ENCODE peak calls at places on chromosome 6, in ten cellular contexts. J, A, E, Y, I, V, M, B, O and U are unnamed samples.

GRCh38 chr6:13918686-13919085 is 6.1 kb upstream of the RNF182 start:
- DNase-seq in Y (no peak), V (no peak), J (no peak), O (no peak), E (no peak), A (no peak), B (no peak), M (no peak), I (no peak), U (no peak)

GRCh38 chr6:162123797-162124196 is 603.8 kb downstream of the PRKN start:
- DNase-seq in J (no peak), E (no peak), Y (peak), M (no peak), I (no peak), A (no peak), O (peak), V (peak), B (peak), U (no peak)

GRCh38 chr6:157983439-157984119 is 1.9 kb downstream of the SYNJ2 start:
- DNase-seq in E (peak), I (no peak), J (peak), O (no peak), V (no peak), A (no peak), Y (no peak), M (no peak), B (no peak), U (no peak)

GRCh38 chr6:5115168-5115567 is 30.0 kb downstream of the PPP1R3G start:
- DNase-seq in E (no peak), O (no peak), M (peak), V (no peak), I (no peak), A (no peak), Y (no peak), J (no peak), B (no peak), U (no peak)

GRCh38 chr6:165697171-165697570 is 34.1 kb upstream of the PDE10A start:
- DNase-seq in A (no peak), B (no peak), V (no peak), M (no peak), I (no peak), E (no peak), O (no peak), Y (no peak), J (no peak), U (no peak)

GRCh38 chr6:109221543-109222195 is 126.4 kb downstream of the CEP57L1 start:
- DNase-seq in A (no peak), J (no peak), E (no peak), M (no peak), I (no peak), B (no peak), O (no peak), V (no peak), Y (no peak), U (no peak)

GRCh38 chr6:14478396-14479225 is 361.0 kb downstream of the CD83 start:
- DNase-seq in O (no peak), V (no peak), J (no peak), E (no peak), M (no peak), A (no peak), I (no peak), Y (no peak), B (no peak), U (no peak)

GRCh38 chr6:3835055-3835731 is 14.0 kb upstream of the FAM50B start:
- DNase-seq in B (no peak), V (peak), A (peak), J (no peak), O (no peak), E (peak), I (no peak), M (peak), Y (no peak), U (no peak)

GRCh38 chr6:134636221-134636830 is 313.6 kb downstream of the ALDH8A1 start:
- DNase-seq in V (no peak), I (no peak), M (peak), E (no peak), Y (peak), J (no peak), A (no peak), B (no peak), O (no peak), U (peak)

GRCh38 chr6:94487371-94487770 is 1068.0 kb upstream of the EPHA7 start:
- DNase-seq in M (no peak), A (no peak), I (no peak), J (no peak), Y (no peak), B (no peak), V (no peak), E (no peak), O (no peak), U (no peak)

GRCh38 chr6:144334150-144334708 is 49.1 kb downstream of the UTRN start:
- DNase-seq in V (no peak), Y (peak), M (peak), B (no peak), I (peak), A (peak), J (no peak), O (no peak), E (no peak), U (peak)

GRCh38 chr6:135488023-135488422 is 9.5 kb downstream of the AHI1 start:
- DNase-seq in M (no peak), E (no peak), O (no peak), A (no peak), B (no peak), I (no peak), V (no peak), J (no peak), Y (no peak), U (no peak)

GRCh38 chr6:132192646-132193045 is 208.6 kb downstream of the MOXD1 start:
- DNase-seq in Y (no peak), O (no peak), J (no peak), E (no peak), B (no peak), A (no peak), M (no peak), I (no peak), V (no peak), U (no peak)

GRCh38 chr6:11197175-11197535 is 35.3 kb downstream of the NEDD9 start:
- DNase-seq in M (no peak), E (no peak), V (peak), Y (no peak), O (no peak), J (no peak), I (no peak), B (no peak), A (no peak), U (no peak)

GRCh38 chr6:139508576-139508975 is 134.1 kb upstream of the CITED2 start:
- DNase-seq in O (no peak), B (no peak), I (no peak), A (no peak), V (no peak), J (no peak), M (no peak), Y (no peak), E (no peak), U (no peak)

GRCh38 chr6:33570806-33571636 is 9.1 kb downstream of the BAK1 start:
- DNase-seq in Y (peak), B (peak), A (peak), J (peak), M (peak), V (peak), O (peak), I (peak), E (peak), U (peak)
- H3K27ac ChIP-seq in Y (peak), B (peak), A (peak), J (peak), M (peak), V (peak), O (peak), I (peak), E (peak), U (peak)

DNA sequence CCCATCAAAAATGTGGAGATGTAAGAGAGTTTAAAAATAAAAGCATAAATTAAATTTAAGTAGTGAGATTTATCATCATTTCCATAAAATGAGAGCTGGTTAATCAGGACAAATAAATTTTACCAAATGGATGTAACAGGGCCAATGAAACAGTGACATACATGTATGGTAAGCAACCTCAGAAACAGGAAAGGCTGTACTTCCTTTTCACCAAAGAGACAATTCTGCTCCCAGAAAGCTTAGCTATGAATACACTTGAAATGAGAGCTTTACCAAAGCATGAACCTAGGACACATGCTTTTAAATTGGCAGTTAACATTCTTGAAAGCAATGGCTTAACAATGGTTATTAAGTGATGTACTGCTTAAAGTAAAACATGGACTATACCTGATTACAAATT is 12.1 kb upstream of the UBE2J1 start:
- DNase-seq in M (no peak), B (no peak), O (no peak), V (no peak), E (no peak), Y (no peak), J (no peak), I (no peak), A (no peak), U (no peak)
- H3K27ac ChIP-seq in M (no peak), B (no peak), O (no peak), V (no peak), E (no peak), Y (peak), J (no peak), I (no peak), A (no peak), U (peak)

GRCh38 chr6:141244366-141244765 is 888.4 kb upstream of the GJE1 start:
- DNase-seq in Y (no peak), A (no peak), O (no peak), E (no peak), M (no peak), V (no peak), J (no peak), I (no peak), B (no peak), U (no peak)

GRCh38 chr6:141248056-141248799 is 884.5 kb upstream of the GJE1 start:
- DNase-seq in V (no peak), M (no peak), O (no peak), Y (no peak), B (no peak), A (no peak), J (no peak), E (no peak), I (no peak), U (peak)

DNA sequence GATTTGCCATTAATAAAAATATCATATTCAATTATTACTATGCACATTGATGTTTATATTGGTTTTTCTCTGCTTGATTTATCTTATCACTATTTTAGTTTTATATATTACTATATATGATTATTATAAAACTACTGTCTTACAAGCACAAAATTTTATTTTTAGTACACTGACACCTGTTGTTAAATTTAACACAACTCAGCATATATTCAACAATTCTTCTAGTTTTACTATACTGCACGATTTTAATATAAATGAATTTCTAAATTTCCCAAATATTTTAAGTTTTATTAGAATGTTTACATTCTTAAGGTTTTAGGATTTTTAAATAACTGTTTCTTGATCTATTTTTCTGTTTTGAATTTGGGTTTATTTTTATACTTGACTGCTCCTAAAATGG is 889.8 kb upstream of the GJE1 start:
- DNase-seq in I (no peak), B (no peak), J (no peak), Y (no peak), O (no peak), E (no peak), A (no peak), M (no peak), V (no peak), U (no peak)
- H3K27ac ChIP-seq in I (no peak), B (no peak), J (no peak), Y (no peak), O (no peak), E (no peak), A (no peak), M (no peak), V (no peak), U (no peak)

GRCh38 chr6:57265755-57266221 is 43.7 kb upstream of the RAB23 start:
- DNase-seq in M (no peak), O (no peak), A (no peak), J (no peak), B (no peak), V (no peak), E (no peak), Y (no peak), I (no peak), U (peak)

GRCh38 chr6:57261896-57262295 is 39.8 kb upstream of the RAB23 start:
- DNase-seq in O (no peak), J (no peak), V (no peak), A (no peak), B (no peak), M (no peak), E (no peak), I (no peak), Y (no peak), U (no peak)

GRCh38 chr6:57262901-57263694 is 41.0 kb upstream of the RAB23 start:
- DNase-seq in J (no peak), M (no peak), A (no peak), O (no peak), Y (no peak), V (no peak), E (peak), B (no peak), I (no peak), U (no peak)

GRCh38 chr6:57259064-57259463 is 37.0 kb upstream of the RAB23 start:
- DNase-seq in V (no peak), A (no peak), M (no peak), B (no peak), Y (no peak), J (no peak), O (no peak), E (no peak), I (no peak), U (no peak)

GRCh38 chr6:57262491-57262890 is 40.4 kb upstream of the RAB23 start:
- DNase-seq in A (peak), J (no peak), V (no peak), M (peak), E (peak), B (no peak), Y (no peak), O (no peak), I (no peak), U (no peak)
- H3K27ac ChIP-seq in A (peak), J (peak), V (no peak), M (peak), E (peak), B (peak), Y (no peak), O (no peak), I (no peak), U (no peak)

GRCh38 chr6:142834853-142835252 is 110.1 kb downstream of the HIVEP2 start:
- DNase-seq in E (no peak), I (no peak), V (no peak), Y (no peak), A (no peak), M (no peak), O (no peak), J (no peak), B (no peak), U (no peak)

GRCh38 chr6:142833798-142834197 is 111.2 kb downstream of the HIVEP2 start:
- DNase-seq in O (no peak), V (no peak), I (no peak), A (no peak), E (no peak), Y (no peak), J (no peak), B (no peak), M (no peak), U (no peak)

GRCh38 chr6:142835787-142836186 is 109.2 kb downstream of the HIVEP2 start:
- DNase-seq in M (no peak), A (no peak), O (no peak), V (no peak), Y (no peak), B (no peak), J (no peak), I (no peak), E (no peak), U (no peak)

GRCh38 chr6:142830807-142831206 is 114.2 kb downstream of the HIVEP2 start:
- DNase-seq in J (no peak), Y (no peak), A (no peak), I (no peak), V (no peak), B (peak), O (peak), E (no peak), M (no peak), U (no peak)

DNA sequence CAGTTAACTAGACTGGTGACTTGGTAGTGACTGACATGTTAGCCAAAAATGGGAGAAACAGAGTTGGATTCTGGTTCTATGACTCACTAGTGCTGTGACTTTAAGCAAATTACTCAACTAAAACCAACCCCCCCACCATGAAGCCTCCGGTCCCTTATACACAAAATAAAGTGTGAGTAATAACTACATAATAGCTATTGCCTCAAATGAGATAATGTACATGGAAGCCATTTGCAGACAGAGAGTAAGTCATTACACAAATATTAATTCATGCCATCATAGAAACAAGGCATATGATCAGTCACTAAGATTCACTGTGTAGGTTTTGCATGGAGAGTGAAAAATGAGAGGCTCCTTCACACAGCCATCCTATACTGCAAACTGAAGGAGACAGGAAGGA is 111.9 kb downstream of the HIVEP2 start:
- DNase-seq in E (peak), I (no peak), O (no peak), V (no peak), B (no peak), A (no peak), Y (no peak), M (no peak), J (no peak), U (no peak)
- H3K27ac ChIP-seq in E (no peak), I (no peak), O (no peak), V (no peak), B (no peak), A (peak), Y (no peak), M (no peak), J (no peak), U (no peak)